ENCODE peak calls at places on chromosomes 13 and 19, in four cellular contexts. X is colonic mucosa; P is cardiac muscle cell; C is stimulated activated CD4-positive, alpha-beta T cell treated with anti-CD3 and anti-CD28 coated beads, TNF-alpha, amount 100 ng/mL, for 24 hours. T is an unnamed sample.

GRCh38 chr19:31138077-31138476 is 211.2 kb downstream of the TSHZ3 start:
- DNase-seq in X (peak), P (no peak), C (no peak), T (no peak)

GRCh38 chr19:5826531-5827341 is 12.8 kb downstream of the FUT6 start:
- DNase-seq in X (peak), P (peak), C (no peak), T (peak)

GRCh38 chr19:23822735-23823134 is 64.0 kb upstream of the ZNF681 start:
- DNase-seq in X (no peak), P (no peak), C (no peak), T (no peak)

GRCh38 chr19:1813837-1814217 is 1.8 kb upstream of the ATP8B3 start:
- DNase-seq in X (no peak), P (no peak), C (no peak), T (no peak)

GRCh38 chr13:42041684-42042035 is 6.8 kb upstream of the DGKH start:
- DNase-seq in X (peak), P (peak), C (no peak), T (no peak)

GRCh38 chr13:26786651-26787295 is 26.2 kb upstream of the GPR12 start:
- DNase-seq in X (no peak), P (no peak), C (no peak), T (no peak)

GRCh38 chr19:21087871-21088270 is 5.9 kb downstream of the ZNF714 start:
- DNase-seq in X (no peak), P (no peak), C (no peak), T (no peak)

GRCh38 chr13:81031996-81032395 is 691.1 kb upstream of the SPRY2 start:
- DNase-seq in X (no peak), P (peak), C (no peak), T (no peak)

GRCh38 chr19:37309834-37310575 is 60.9 kb upstream of the ZNF527 start:
- DNase-seq in X (no peak), P (no peak), C (no peak), T (no peak)

GRCh38 chr13:114108141-114108761 is 24.2 kb downstream of the RASA3 start:
- DNase-seq in X (no peak), P (no peak), C (no peak), T (no peak)

GRCh38 chr13:43911283-43911682 is 31.6 kb downstream of the LACC1 start:
- DNase-seq in X (no peak), P (no peak), C (no peak), T (no peak)

GRCh38 chr19:17248011-17248776 is 2.5 kb upstream of the NR2F6 start:
- DNase-seq in X (peak), P (no peak), C (no peak), T (no peak)

GRCh38 chr13:71922191-71922590 is 55.2 kb upstream of the DACH1 start:
- DNase-seq in X (no peak), P (no peak), C (no peak), T (no peak)

GRCh38 chr13:30133976-30134375 is 173.4 kb downstream of the KATNAL1 start:
- DNase-seq in X (no peak), P (no peak), C (no peak), T (no peak)

GRCh38 chr13:102693781-102694180 is 1.1 kb downstream of the METTL21C start:
- DNase-seq in X (no peak), P (no peak), C (no peak), T (no peak)

GRCh38 chr13:30019648-30020626 is 169.5 kb upstream of the UBL3 start:
- DNase-seq in X (no peak), P (no peak), C (no peak), T (no peak)

GRCh38 chr13:60019119-60019993 is 144.4 kb downstream of the DIAPH3 start:
- DNase-seq in X (no peak), P (peak), C (no peak), T (no peak)

GRCh38 chr19:50639121-50640112 is at the start of gene SYT3:
- DNase-seq in X (no peak), P (peak), C (no peak), T (no peak)

GRCh38 chr19:10517760-10518443 is 655 bp upstream of the S1PR5 start:
- DNase-seq in X (no peak), P (peak), C (no peak), T (no peak)

GRCh38 chr13:28385362-28385761 is 109.6 kb downstream of the FLT1 start:
- DNase-seq in X (no peak), P (no peak), C (no peak), T (no peak)

GRCh38 chr13:98476106-98476505 is 100.8 kb downstream of the STK24 start:
- DNase-seq in X (no peak), P (peak), C (peak), T (no peak)

GRCh38 chr19:3404324-3405260 is 38.2 kb downstream of the NFIC start:
- DNase-seq in X (peak), P (peak), C (no peak), T (no peak)

GRCh38 chr19:48537541-48537940 is 14.4 kb upstream of the SULT2B1 start:
- DNase-seq in X (no peak), P (no peak), C (no peak), T (no peak)

GRCh38 chr13:111210082-111210481 is 95.0 kb downstream of the ARHGEF7 start:
- DNase-seq in X (no peak), P (peak), C (no peak), T (no peak)

GRCh38 chr19:10872551-10873107 is 1.3 kb downstream of the CARM1 start:
- DNase-seq in X (no peak), P (no peak), C (no peak), T (no peak)

GRCh38 chr19:35545001-35545854 is at the start of gene TMEM147:
- DNase-seq in X (peak), P (peak), C (peak), T (peak)

GRCh38 chr19:5048727-5049553 is 80.0 kb downstream of the KDM4B start:
- DNase-seq in X (peak), P (peak), C (no peak), T (no peak)

GRCh38 chr19:42328854-42329253 is 3.4 kb downstream of the MEGF8 start:
- DNase-seq in X (no peak), P (no peak), C (no peak), T (no peak)

GRCh38 chr13:50847501-50847900 is 4.0 kb upstream of the DLEU7 start:
- DNase-seq in X (no peak), P (no peak), C (no peak), T (no peak)

GRCh38 chr13:113599396-113599795 is 14.8 kb downstream of the TFDP1 start:
- DNase-seq in X (no peak), P (no peak), C (no peak), T (no peak)

GRCh38 chr13:64697226-64697625 is 2532.9 kb downstream of the PCDH9 start:
- DNase-seq in X (no peak), P (peak), C (no peak), T (no peak)

GRCh38 chr13:109575821-109576220 is 210.6 kb downstream of the IRS2 start:
- DNase-seq in X (no peak), P (no peak), C (no peak), T (no peak)